ENCODE peak calls at places on chromosomes 4 and X, in six cellular contexts. One of them, this sample, is unnamed.

GRCh38 chr4:7557447-7557846 is 122.7 kb upstream of the PSAPL1 start:
- DNase-seq in AG09309: peak; percentile 78
- DNase-seq in OCI-LY7: no peak
- DNase-seq in globus pallidus: no peak
- DNase-seq in AG08396: peak; percentile 68
- DNase-seq in nucleus accumbens: no peak
- DNase-seq in this sample: peak; percentile 92

GRCh38 chr4:177455591-177455990 is 13.4 kb upstream of the AGA start:
- DNase-seq in AG09309: no peak
- DNase-seq in nucleus accumbens: no peak
- DNase-seq in globus pallidus: no peak
- DNase-seq in OCI-LY7: no peak
- DNase-seq in AG08396: no peak
- DNase-seq in this sample: no peak

GRCh38 chr4:105548483-105548882 is 3.9 kb upstream of the ARHGEF38 start:
- DNase-seq in AG09309: no peak
- DNase-seq in OCI-LY7: no peak
- DNase-seq in globus pallidus: no peak
- DNase-seq in AG08396: no peak
- DNase-seq in nucleus accumbens: no peak
- DNase-seq in this sample: no peak

GRCh38 chrX:110087485-110088356 is 84.8 kb downstream of the TMEM164 start:
- DNase-seq in nucleus accumbens: no peak
- DNase-seq in AG09309: peak; percentile 80
- DNase-seq in OCI-LY7: no peak
- DNase-seq in AG08396: peak; percentile 41
- DNase-seq in globus pallidus: no peak
- DNase-seq in this sample: peak; percentile 33

GRCh38 chrX:149512225-149512885 is 7.2 kb upstream of the IDS start:
- DNase-seq in nucleus accumbens: peak; percentile 13
- DNase-seq in AG09309: no peak
- DNase-seq in globus pallidus: peak; percentile 60
- DNase-seq in OCI-LY7: peak; percentile 55
- DNase-seq in AG08396: peak; percentile 44
- DNase-seq in this sample: no peak

GRCh38 chrX:67555578-67556203 is 11.9 kb downstream of the AR start:
- DNase-seq in nucleus accumbens: no peak
- DNase-seq in globus pallidus: peak; percentile 20
- DNase-seq in AG09309: no peak
- DNase-seq in AG08396: peak; percentile 50
- DNase-seq in OCI-LY7: peak; percentile 29
- DNase-seq in this sample: peak; percentile 1

GRCh38 chrX:116490091-116490490 is 27.3 kb upstream of the CT83 start:
- DNase-seq in AG08396: no peak
- DNase-seq in OCI-LY7: peak; percentile 0
- DNase-seq in globus pallidus: no peak
- DNase-seq in nucleus accumbens: no peak
- DNase-seq in AG09309: no peak
- DNase-seq in this sample: no peak

GRCh38 chrX:12400218-12400617 is 261.9 kb downstream of the FRMPD4 start:
- DNase-seq in OCI-LY7: no peak
- DNase-seq in globus pallidus: no peak
- DNase-seq in nucleus accumbens: no peak
- DNase-seq in AG09309: no peak
- DNase-seq in AG08396: no peak
- DNase-seq in this sample: no peak

GRCh38 chr4:76430519-76431388 is 4.3 kb upstream of the SHROOM3 start:
- DNase-seq in AG08396: peak; percentile 58
- DNase-seq in OCI-LY7: peak; percentile 46
- DNase-seq in nucleus accumbens: no peak
- DNase-seq in globus pallidus: peak; percentile 47
- DNase-seq in AG09309: peak; percentile 24
- DNase-seq in this sample: peak; percentile 46

GRCh38 chrX:20412871-20413486 is 146.3 kb upstream of the RPS6KA3 start:
- DNase-seq in AG09309: no peak
- DNase-seq in OCI-LY7: peak; percentile 4
- DNase-seq in nucleus accumbens: no peak
- DNase-seq in globus pallidus: peak; percentile 6
- DNase-seq in AG08396: no peak
- DNase-seq in this sample: no peak

GRCh38 chr4:114495471-114495928 is 103.1 kb upstream of the UGT8 start:
- DNase-seq in AG08396: no peak
- DNase-seq in AG09309: no peak
- DNase-seq in nucleus accumbens: no peak
- DNase-seq in OCI-LY7: no peak
- DNase-seq in globus pallidus: no peak
- DNase-seq in this sample: no peak

GRCh38 chr4:48046059-48046458 is 29.5 kb downstream of the NIPAL1 start:
- DNase-seq in globus pallidus: no peak
- DNase-seq in OCI-LY7: no peak
- DNase-seq in nucleus accumbens: no peak
- DNase-seq in AG09309: no peak
- DNase-seq in AG08396: no peak
- DNase-seq in this sample: no peak

GRCh38 chr4:177182156-177182555 is 127.5 kb upstream of the NEIL3 start:
- DNase-seq in AG09309: peak; percentile 47
- DNase-seq in AG08396: no peak
- DNase-seq in nucleus accumbens: no peak
- DNase-seq in globus pallidus: no peak
- DNase-seq in OCI-LY7: no peak
- DNase-seq in this sample: no peak

GRCh38 chr4:74613266-74613665 is 168.3 kb downstream of the AREG start:
- DNase-seq in globus pallidus: no peak
- DNase-seq in nucleus accumbens: no peak
- DNase-seq in AG09309: no peak
- DNase-seq in OCI-LY7: no peak
- DNase-seq in AG08396: no peak
- DNase-seq in this sample: no peak

GRCh38 chr4:112284662-112285411 is 867 bp downstream of the TIFA start:
- DNase-seq in OCI-LY7: peak; percentile 52
- DNase-seq in nucleus accumbens: no peak
- DNase-seq in AG08396: peak; percentile 41
- DNase-seq in globus pallidus: peak; percentile 39
- DNase-seq in AG09309: no peak
- DNase-seq in this sample: no peak

GRCh38 chr4:101708640-101709039 is 81.9 kb upstream of the BANK1 start:
- DNase-seq in globus pallidus: no peak
- DNase-seq in AG09309: no peak
- DNase-seq in OCI-LY7: no peak
- DNase-seq in AG08396: no peak
- DNase-seq in nucleus accumbens: no peak
- DNase-seq in this sample: no peak

GRCh38 chrX:9958183-9958582 is 9.0 kb upstream of the CLDN34 start:
- DNase-seq in globus pallidus: no peak
- DNase-seq in OCI-LY7: no peak
- DNase-seq in AG09309: no peak
- DNase-seq in nucleus accumbens: no peak
- DNase-seq in AG08396: no peak
- DNase-seq in this sample: no peak

GRCh38 chr4:15690020-15690809 is 8.6 kb downstream of the FAM200B start:
- DNase-seq in AG09309: peak; percentile 77
- DNase-seq in AG08396: peak; percentile 65
- DNase-seq in nucleus accumbens: no peak
- DNase-seq in OCI-LY7: no peak
- DNase-seq in globus pallidus: no peak
- DNase-seq in this sample: peak; percentile 76

GRCh38 chrX:118211891-118212816 is 95.5 kb upstream of the KLHL13 start:
- DNase-seq in AG09309: no peak
- DNase-seq in OCI-LY7: peak; percentile 57
- DNase-seq in AG08396: no peak
- DNase-seq in globus pallidus: no peak
- DNase-seq in nucleus accumbens: no peak
- DNase-seq in this sample: no peak

GRCh38 chr4:13763707-13764106 is 136.2 kb upstream of the BOD1L1 start:
- DNase-seq in globus pallidus: no peak
- DNase-seq in AG09309: no peak
- DNase-seq in OCI-LY7: no peak
- DNase-seq in AG08396: no peak
- DNase-seq in nucleus accumbens: no peak
- DNase-seq in this sample: no peak

GRCh38 chrX:85903692-85904471 is 143.5 kb downstream of the CHM start:
- DNase-seq in OCI-LY7: no peak
- DNase-seq in AG09309: no peak
- DNase-seq in nucleus accumbens: no peak
- DNase-seq in globus pallidus: no peak
- DNase-seq in AG08396: no peak
- DNase-seq in this sample: no peak

GRCh38 chrX:137428777-137429564 is 137.0 kb upstream of the ZIC3 start:
- DNase-seq in AG09309: no peak
- DNase-seq in nucleus accumbens: no peak
- DNase-seq in AG08396: no peak
- DNase-seq in OCI-LY7: no peak
- DNase-seq in globus pallidus: no peak
- DNase-seq in this sample: no peak

GRCh38 chrX:65644621-65645287 is 22.7 kb upstream of the MSN start:
- DNase-seq in AG08396: peak; percentile 82
- DNase-seq in nucleus accumbens: peak; percentile 8
- DNase-seq in AG09309: peak; percentile 46
- DNase-seq in OCI-LY7: no peak
- DNase-seq in globus pallidus: peak; percentile 66
- DNase-seq in this sample: peak; percentile 45